ENCODE peak calls at places on chromosomes 7 and 10, in four cellular contexts. L is HuH-7.5, X is upper lobe of right lung, D is GM03348. M is an unnamed sample.

GRCh38 chr7:38855389-38855788 is 53.6 kb downstream of the VPS41 start:
- DNase-seq in X (no peak), L (no peak), D (no peak), M (no peak)

GRCh38 chr10:13352519-13352918 is 4.4 kb upstream of the SEPHS1 start:
- DNase-seq in D (no peak), L (peak), X (no peak), M (no peak)

GRCh38 chr7:16918288-16918895 is 36.6 kb upstream of the AGR3 start:
- DNase-seq in L (no peak), D (peak), X (no peak), M (no peak)

GRCh38 chr7:6252310-6252709 is 20.1 kb downstream of the CYTH3 start:
- DNase-seq in D (no peak), L (no peak), X (no peak), M (no peak)

GRCh38 chr7:73423519-73424485 is 9.8 kb upstream of the FZD9 start:
- DNase-seq in L (peak), D (peak), X (no peak), M (no peak)

GRCh38 chr10:103752680-103753248 is 102.6 kb downstream of the SH3PXD2A start:
- DNase-seq in X (no peak), L (no peak), D (no peak), M (no peak)

GRCh38 chr10:78267598-78267997 is 233.9 kb downstream of the RPS24 start:
- DNase-seq in X (no peak), D (peak), L (no peak), M (no peak)

GRCh38 chr10:48505394-48506112 is 99.3 kb downstream of the ARHGAP22 start:
- DNase-seq in L (peak), D (no peak), X (no peak), M (no peak)

GRCh38 chr10:117942261-117942660 is 104.5 kb downstream of the RAB11FIP2 start:
- DNase-seq in X (no peak), D (peak), L (no peak), M (no peak)

GRCh38 chr7:95871078-95871848 is 98.9 kb downstream of the DYNC1I1 start:
- DNase-seq in L (peak), X (no peak), D (peak), M (no peak)

GRCh38 chr7:100162874-100163533 is 4.5 kb upstream of the TRAPPC14 start:
- DNase-seq in X (no peak), L (peak), D (no peak), M (no peak)

GRCh38 chr7:123674399-123675091 is 18.9 kb downstream of the LMOD2 start:
- DNase-seq in D (peak), X (no peak), L (no peak), M (no peak)

GRCh38 chr7:3007696-3008095 is 36.0 kb downstream of the CARD11 start:
- DNase-seq in X (no peak), D (no peak), L (no peak), M (no peak)

GRCh38 chr10:75180592-75180991 is 30.0 kb upstream of the VDAC2 start:
- DNase-seq in L (no peak), X (no peak), D (peak), M (no peak)

GRCh38 chr10:115624448-115624847 is 531.3 kb downstream of the ATRNL1 start:
- DNase-seq in X (no peak), D (no peak), L (peak), M (no peak)

GRCh38 chr10:95604630-95605029 is 43.5 kb upstream of the SORBS1 start:
- DNase-seq in X (no peak), D (no peak), L (no peak), M (no peak)

GRCh38 chr7:70271617-70272081 is 673.4 kb downstream of the AUTS2 start:
- DNase-seq in L (no peak), D (peak), X (no peak), M (no peak)

GRCh38 chr10:42645103-42645502 is 6.7 kb upstream of the ZNF33B start:
- DNase-seq in D (no peak), X (no peak), L (no peak), M (no peak)

GRCh38 chr10:28432210-28432676 is 100.7 kb upstream of the WAC start:
- DNase-seq in X (peak), D (peak), L (peak), M (no peak)

GRCh38 chr10:62724465-62724864 is 80.1 kb upstream of the ADO start:
- DNase-seq in D (no peak), L (no peak), X (peak), M (no peak)

GRCh38 chr10:114743552-114744231 is 77.9 kb upstream of the FHIP2A start:
- DNase-seq in L (no peak), X (no peak), D (no peak), M (no peak)

M was measured in T-helper 1 cell.